ENCODE peak calls at places on chromosomes 6 and 20, in seven cellular contexts. I is astrocyte of the spinal cord, Q is body of pancreas, W is sigmoid colon, B is H1, T is AG04449, D is heart right ventricle. U is an unnamed sample.

GRCh38 chr6:37572340-37572739 is 72.6 kb upstream of the CCDC167 start:
- DNase-seq in I (no peak), Q (no peak), W (no peak), B (no peak), T (no peak), D (no peak), U (no peak)

GRCh38 chr6:43896474-43896873 is 126.5 kb downstream of the VEGFA start:
- DNase-seq in I (no peak), Q (no peak), W (no peak), B (no peak), T (no peak), D (no peak), U (no peak)

GRCh38 chr6:43771858-43772570 is 2.0 kb downstream of the VEGFA start:
- DNase-seq in I (peak), Q (peak), W (peak), B (peak), T (no peak), D (no peak), U (peak)

GRCh38 chr6:83215131-83216047 is 22.2 kb downstream of the RWDD2A start:
- DNase-seq in I (peak), Q (peak), W (peak), B (no peak), T (no peak), D (peak), U (peak)

GRCh38 chr6:140960566-140960965 is 1172.2 kb upstream of the GJE1 start:
- DNase-seq in I (peak), Q (no peak), W (no peak), B (no peak), T (no peak), D (no peak), U (no peak)

GRCh38 chr20:1802385-1803215 is 92.6 kb upstream of the SIRPA start:
- DNase-seq in I (peak), Q (peak), W (peak), B (peak), T (no peak), D (peak), U (peak)

GRCh38 chr6:19866900-19867627 is 29.9 kb downstream of the ID4 start:
- DNase-seq in I (peak), Q (no peak), W (no peak), B (no peak), T (no peak), D (no peak), U (peak)

GRCh38 chr20:13494019-13494418 is 144.7 kb downstream of the TASP1 start:
- DNase-seq in I (no peak), Q (no peak), W (no peak), B (no peak), T (no peak), D (no peak), U (no peak)

GRCh38 chr20:52747736-52748135 is 224.4 kb upstream of the TSHZ2 start:
- DNase-seq in I (no peak), Q (peak), W (no peak), B (no peak), T (no peak), D (peak), U (no peak)

GRCh38 chr6:23735151-23735550 is 390.9 kb upstream of the NRSN1 start:
- DNase-seq in I (no peak), Q (no peak), W (no peak), B (no peak), T (no peak), D (no peak), U (no peak)

GRCh38 chr6:34148864-34149810 is 3.2 kb upstream of the GRM4 start:
- DNase-seq in I (no peak), Q (no peak), W (peak), B (peak), T (no peak), D (no peak), U (no peak)

GRCh38 chr6:13355043-13355945 is 27.0 kb upstream of the TBC1D7 start:
- DNase-seq in I (peak), Q (no peak), W (no peak), B (no peak), T (peak), D (no peak), U (peak)

GRCh38 chr6:121354764-121355163 is 20.5 kb upstream of the TBC1D32 start:
- DNase-seq in I (no peak), Q (peak), W (no peak), B (no peak), T (no peak), D (no peak), U (no peak)

GRCh38 chr20:36106606-36107005 is 47.9 kb upstream of the EPB41L1 start:
- DNase-seq in I (no peak), Q (peak), W (no peak), B (no peak), T (no peak), D (no peak), U (no peak)

GRCh38 chr6:161434921-161435411 is 161.1 kb upstream of the AGPAT4 start:
- DNase-seq in I (peak), Q (peak), W (no peak), B (no peak), T (peak), D (peak), U (peak)

GRCh38 chr6:50850223-50850751 is 31.6 kb downstream of the TFAP2B start:
- DNase-seq in I (no peak), Q (peak), W (no peak), B (peak), T (no peak), D (no peak), U (no peak)

GRCh38 chr6:43246301-43247114 is 3.2 kb downstream of the TTBK1 start:
- DNase-seq in I (peak), Q (peak), W (peak), B (peak), T (no peak), D (peak), U (no peak)

GRCh38 chr20:59606566-59606965 is 2.2 kb downstream of the PHACTR3 start:
- DNase-seq in I (no peak), Q (no peak), W (no peak), B (no peak), T (no peak), D (no peak), U (no peak)

GRCh38 chr20:3919352-3919751 is 30.2 kb downstream of the PANK2 start:
- DNase-seq in I (no peak), Q (no peak), W (no peak), B (no peak), T (peak), D (no peak), U (no peak)

GRCh38 chr6:127606131-127606562 is 29.2 kb downstream of the C6orf58 start:
- DNase-seq in I (peak), Q (no peak), W (no peak), B (peak), T (no peak), D (no peak), U (peak)

GRCh38 chr6:70524721-70525286 is 41.9 kb upstream of the SDHAF4 start:
- DNase-seq in I (no peak), Q (no peak), W (no peak), B (no peak), T (no peak), D (no peak), U (no peak)

GRCh38 chr20:61621381-61621780 is 369.3 kb downstream of the CDH4 start:
- DNase-seq in I (no peak), Q (no peak), W (no peak), B (no peak), T (no peak), D (no peak), U (no peak)

GRCh38 chr6:100266512-100266911 is 198.2 kb downstream of the SIM1 start:
- DNase-seq in I (no peak), Q (no peak), W (no peak), B (no peak), T (no peak), D (no peak), U (no peak)

GRCh38 chr6:119126826-119127225 is 48.4 kb upstream of the FAM184A start:
- DNase-seq in I (no peak), Q (no peak), W (no peak), B (no peak), T (no peak), D (no peak), U (no peak)

GRCh38 chr20:62476074-62476838 is 461 bp upstream of the GATA5 start:
- DNase-seq in I (no peak), Q (peak), W (no peak), B (peak), T (no peak), D (no peak), U (no peak)

GRCh38 chr6:135094403-135094821 is 39.8 kb upstream of the HBS1L start:
- DNase-seq in I (no peak), Q (no peak), W (no peak), B (no peak), T (no peak), D (no peak), U (no peak)

GRCh38 chr6:36760685-36761435 is 63.2 kb downstream of the RAB44 start:
- DNase-seq in I (no peak), Q (no peak), W (no peak), B (no peak), T (no peak), D (no peak), U (no peak)

GRCh38 chr6:170291271-170292110 is 613 bp upstream of the DLL1 start:
- DNase-seq in I (no peak), Q (peak), W (peak), B (peak), T (no peak), D (peak), U (no peak)

GRCh38 chr6:156971153-156971882 is 194.1 kb downstream of the ARID1B start:
- DNase-seq in I (no peak), Q (no peak), W (no peak), B (no peak), T (no peak), D (no peak), U (no peak)

GRCh38 chr6:155854787-155855186 is 399.1 kb upstream of the NOX3 start:
- DNase-seq in I (no peak), Q (no peak), W (no peak), B (no peak), T (no peak), D (no peak), U (no peak)

GRCh38 chr6:148293181-148293995 is 49.2 kb upstream of the SASH1 start:
- DNase-seq in I (no peak), Q (peak), W (no peak), B (no peak), T (no peak), D (peak), U (no peak)

GRCh38 chr20:53901064-53901463 is 169.3 kb downstream of the BCAS1 start:
- DNase-seq in I (peak), Q (no peak), W (no peak), B (no peak), T (peak), D (no peak), U (peak)

GRCh38 chr6:26571592-26572296 is 25.0 kb upstream of the ABT1 start:
- DNase-seq in I (peak), Q (peak), W (no peak), B (peak), T (no peak), D (peak), U (peak)

GRCh38 chr6:33314515-33314942 is 651 bp upstream of the TAPBP start:
- DNase-seq in I (peak), Q (peak), W (peak), B (peak), T (no peak), D (peak), U (peak)

GRCh38 chr6:118974790-118975189 is 39.8 kb upstream of the MCM9 start:
- DNase-seq in I (no peak), Q (no peak), W (no peak), B (no peak), T (no peak), D (no peak), U (no peak)

GRCh38 chr6:82073484-82073883 is 174.1 kb downstream of the IBTK start:
- DNase-seq in I (no peak), Q (no peak), W (no peak), B (no peak), T (no peak), D (no peak), U (no peak)

GRCh38 chr6:169370054-169370453 is 116.4 kb upstream of the THBS2 start:
- DNase-seq in I (peak), Q (no peak), W (no peak), B (no peak), T (no peak), D (no peak), U (peak)

GRCh38 chr20:18984238-18985200 is 170.9 kb downstream of the SCP2D1 start:
- DNase-seq in I (no peak), Q (peak), W (no peak), B (no peak), T (no peak), D (no peak), U (no peak)

GRCh38 chr6:112156694-112157093 is 69.3 kb downstream of the FAM229B start:
- DNase-seq in I (no peak), Q (no peak), W (no peak), B (no peak), T (no peak), D (no peak), U (no peak)

GRCh38 chr6:32075781-32076494 is 33.2 kb downstream of the TNXB start:
- DNase-seq in I (no peak), Q (no peak), W (no peak), B (no peak), T (no peak), D (no peak), U (no peak)

GRCh38 chr6:32074996-32075532 is 34.1 kb downstream of the TNXB start:
- DNase-seq in I (no peak), Q (no peak), W (no peak), B (no peak), T (no peak), D (no peak), U (peak)

GRCh38 chr6:32073613-32074012 is 35.4 kb downstream of the CYP21A2 start:
- DNase-seq in I (no peak), Q (no peak), W (no peak), B (no peak), T (no peak), D (no peak), U (no peak)

GRCh38 chr6:32070814-32071466 is 32.7 kb downstream of the CYP21A2 start:
- DNase-seq in I (no peak), Q (peak), W (peak), B (no peak), T (no peak), D (peak), U (no peak)

GRCh38 chr6:32073066-32073465 is 34.9 kb downstream of the CYP21A2 start:
- DNase-seq in I (no peak), Q (no peak), W (no peak), B (no peak), T (no peak), D (no peak), U (no peak)
- TF ChIP-seq CTCF in I (no peak), Q (no peak), W (no peak), B (no peak), T (no peak), D (no peak), U (no peak)

DNA sequence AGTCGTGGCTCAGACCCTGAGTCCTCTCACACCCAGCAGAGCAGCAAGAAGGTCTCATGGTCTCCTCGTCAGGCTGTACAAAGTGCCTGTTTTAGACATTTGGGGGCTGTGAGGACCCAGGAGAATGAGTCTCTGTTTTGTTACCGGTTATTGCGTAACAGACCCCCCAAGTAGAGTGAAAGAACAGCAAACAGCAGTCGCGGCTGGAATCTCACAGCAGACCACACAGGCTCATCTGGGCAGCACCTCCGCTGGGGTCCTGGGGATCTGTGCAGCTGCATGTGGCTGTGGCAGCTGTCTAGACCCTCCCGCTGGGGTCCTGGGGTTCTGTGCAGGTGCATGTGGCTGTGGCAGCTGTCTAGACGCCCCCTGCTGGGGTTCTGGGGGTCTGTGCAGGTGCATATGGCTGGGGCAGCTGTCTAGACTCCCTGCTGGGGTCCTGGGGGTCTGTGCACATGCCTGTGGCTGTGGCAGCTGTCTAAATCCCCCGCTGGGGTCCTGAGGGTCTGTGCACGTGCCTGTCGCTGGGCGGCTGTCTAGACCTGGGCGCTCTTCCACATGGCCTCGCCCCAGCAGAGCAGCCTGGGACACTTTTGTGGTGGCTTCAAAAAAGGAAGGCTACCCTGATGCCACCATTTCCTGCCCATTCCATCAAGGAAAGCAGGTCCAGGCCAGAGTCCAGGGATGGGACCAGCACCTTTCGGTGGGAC is 24.7 kb downstream of the ENTPD6 start:
- DNase-seq in I (peak), Q (no peak), W (no peak), B (no peak), T (no peak), D (no peak), U (no peak)
- TF ChIP-seq CTCF in I (no peak), Q (no peak), W (peak), B (no peak), T (peak), D (no peak), U (peak)

GRCh38 chr20:49396230-49396629 is 86.2 kb downstream of the KCNB1 start:
- DNase-seq in I (no peak), Q (no peak), W (no peak), B (no peak), T (no peak), D (no peak), U (no peak)
- TF ChIP-seq CTCF in I (peak), Q (no peak), W (peak), B (no peak), T (no peak), D (no peak), U (peak)

GRCh38 chr20:44884907-44885391 is 556 bp upstream of the YWHAB start:
- DNase-seq in I (no peak), Q (no peak), W (no peak), B (no peak), T (no peak), D (no peak), U (no peak)

GRCh38 chr20:44886828-44887227 is 1.3 kb downstream of the YWHAB start:
- DNase-seq in I (no peak), Q (no peak), W (no peak), B (no peak), T (no peak), D (no peak), U (no peak)

GRCh38 chr20:44886276-44886671 is 769 bp downstream of the YWHAB start:
- DNase-seq in I (no peak), Q (no peak), W (no peak), B (no peak), T (no peak), D (no peak), U (no peak)

GRCh38 chr20:44887466-44887865 is 2.0 kb downstream of the YWHAB start:
- DNase-seq in I (no peak), Q (no peak), W (no peak), B (no peak), T (no peak), D (no peak), U (no peak)

GRCh38 chr20:44885392-44886275 is at the start of gene YWHAB:
- DNase-seq in I (peak), Q (peak), W (peak), B (peak), T (peak), D (peak), U (peak)
- TF ChIP-seq CTCF in I (no peak), Q (no peak), W (peak), B (peak), T (no peak), D (no peak), U (peak)

DNA sequence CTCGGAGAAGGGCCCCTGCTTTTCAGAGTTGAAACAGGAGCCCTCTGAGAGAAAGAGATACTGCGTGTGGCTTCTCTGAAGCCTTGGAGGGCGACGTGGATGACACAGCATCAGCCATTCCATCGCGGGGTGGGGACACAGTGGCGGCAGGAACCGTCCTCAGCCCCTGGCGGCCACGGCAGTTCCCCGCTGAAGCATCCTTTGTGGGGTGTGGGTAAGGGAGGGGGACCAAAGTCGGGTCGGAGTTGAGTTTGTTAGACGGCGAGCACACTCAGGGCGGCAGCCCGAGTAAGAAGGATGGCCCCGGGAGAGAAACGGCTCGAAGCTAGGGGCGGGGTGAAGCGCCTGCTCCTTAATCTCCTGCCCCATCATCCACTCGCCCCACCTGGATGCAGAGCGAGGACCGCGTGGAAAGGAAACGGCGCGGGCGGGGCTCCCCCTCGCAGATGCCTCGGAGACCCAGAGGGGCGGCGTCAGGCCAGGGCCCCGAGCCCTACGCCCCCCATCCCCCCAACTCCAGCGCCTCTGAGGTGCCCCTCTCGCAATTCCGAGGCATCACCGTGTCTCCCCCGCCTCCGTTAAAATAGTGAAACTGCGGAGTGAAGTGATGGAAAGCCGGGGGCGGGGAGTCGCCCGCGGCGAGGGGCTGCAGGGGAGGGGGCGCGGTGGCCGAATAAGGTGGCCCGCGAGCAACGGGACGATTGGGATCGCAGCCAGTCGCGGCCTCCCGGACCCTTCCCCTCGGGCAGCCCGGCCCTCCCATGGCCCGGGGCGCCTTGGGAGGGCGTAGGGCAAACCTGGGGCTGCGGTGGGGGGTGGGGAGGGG is 796 bp upstream of the RREB1 start:
- DNase-seq in I (no peak), Q (peak), W (peak), B (peak), T (no peak), D (peak), U (peak)
- TF ChIP-seq CTCF in I (no peak), Q (no peak), W (peak), B (no peak), T (peak), D (no peak), U (peak)

GRCh38 chr6:46422619-46423018 is 68.6 kb downstream of the RCAN2 start:
- DNase-seq in I (no peak), Q (no peak), W (no peak), B (no peak), T (no peak), D (no peak), U (no peak)
- TF ChIP-seq CTCF in I (no peak), Q (no peak), W (no peak), B (no peak), T (no peak), D (no peak), U (no peak)

U was measured in HFFc6.